ENCODE peak calls at places on chromosomes 7 and 10, in nine cellular contexts. Z is right cardiac atrium, E is aorta, B is H9, T is substantia nigra, U is SJSA1, C is AG04450, J is heart right ventricle, I is uterus. W is an unnamed sample.

GRCh38 chr10:38043516-38043915 is 33.0 kb downstream of the ZNF33A start:
- DNase-seq in C (no peak), J (no peak), U (no peak), E (no peak), Z (no peak), I (no peak), T (no peak), B (no peak), W (no peak)

GRCh38 chr10:28072573-28072972 is 73.7 kb upstream of the ODAD2 start:
- DNase-seq in J (no peak), T (no peak), C (no peak), Z (no peak), U (no peak), B (no peak), E (no peak), I (no peak), W (no peak)

GRCh38 chr7:96250776-96251361 is 71.0 kb downstream of the SLC25A13 start:
- DNase-seq in T (no peak), E (no peak), U (no peak), C (no peak), J (no peak), I (no peak), B (no peak), Z (no peak), W (no peak)

GRCh38 chr10:48614481-48615383 is 9.9 kb upstream of the ARHGAP22 start:
- DNase-seq in C (no peak), Z (no peak), B (no peak), T (no peak), I (no peak), E (no peak), J (no peak), U (no peak), W (no peak)

GRCh38 chr10:114911052-114911697 is 26.8 kb upstream of the TRUB1 start:
- DNase-seq in E (no peak), I (no peak), T (no peak), J (no peak), Z (no peak), U (no peak), C (no peak), B (no peak), W (no peak)

GRCh38 chr10:21076381-21076780 is 179.3 kb upstream of the NEBL start:
- DNase-seq in J (no peak), U (no peak), B (no peak), E (no peak), Z (no peak), C (no peak), T (no peak), I (no peak), W (no peak)

GRCh38 chr10:17453035-17453376 is 1.4 kb downstream of the ST8SIA6 start:
- DNase-seq in C (no peak), J (no peak), I (no peak), T (no peak), B (no peak), Z (no peak), U (no peak), E (no peak), W (no peak)

GRCh38 chr7:5777932-5778331 is 3.5 kb downstream of the RNF216 start:
- DNase-seq in B (no peak), U (no peak), E (no peak), T (no peak), I (no peak), J (no peak), C (no peak), Z (no peak), W (no peak)

GRCh38 chr7:112649560-112649959 is 140.6 kb downstream of the TMEM168 start:
- DNase-seq in I (no peak), T (no peak), Z (no peak), B (no peak), J (no peak), E (no peak), C (no peak), U (no peak), W (no peak)

GRCh38 chr10:63467833-63468232 is 2.1 kb upstream of the JMJD1C start:
- DNase-seq in E (no peak), U (no peak), T (no peak), Z (no peak), I (no peak), B (no peak), J (no peak), C (no peak), W (no peak)

GRCh38 chr7:18978108-18978495 is 139.3 kb downstream of the TWIST1 start:
- DNase-seq in C (peak), I (no peak), T (no peak), J (no peak), Z (no peak), U (peak), E (no peak), B (no peak), W (no peak)

GRCh38 chr10:60236869-60237524 is 152.7 kb downstream of the ANK3 start:
- DNase-seq in C (no peak), E (peak), I (no peak), U (no peak), J (peak), Z (peak), T (peak), B (no peak), W (peak)

GRCh38 chr10:84921701-84922100 is 593.3 kb downstream of the CCSER2 start:
- DNase-seq in T (no peak), C (no peak), U (no peak), E (no peak), I (no peak), Z (no peak), B (no peak), J (no peak), W (no peak)

GRCh38 chr7:12805518-12805928 is 118.1 kb downstream of the ARL4A start:
- DNase-seq in T (no peak), C (no peak), U (no peak), E (no peak), I (no peak), J (no peak), Z (no peak), B (no peak), W (no peak)

GRCh38 chr7:93374345-93374940 is 142.3 kb downstream of the VPS50 start:
- DNase-seq in I (no peak), B (no peak), Z (no peak), C (peak), J (no peak), E (no peak), U (peak), T (no peak), W (no peak)

GRCh38 chr7:97005764-97006145 is 402 bp downstream of the DLX6 start:
- DNase-seq in T (no peak), U (no peak), I (no peak), Z (no peak), C (no peak), B (no peak), E (no peak), J (no peak), W (no peak)

GRCh38 chr10:132918264-132918616 is 24.1 kb downstream of the CFAP46 start:
- DNase-seq in T (no peak), I (no peak), J (no peak), C (no peak), B (no peak), E (no peak), U (no peak), Z (no peak), W (no peak)

GRCh38 chr7:2492038-2492437 is 15.8 kb upstream of the GRIFIN start:
- DNase-seq in E (no peak), U (no peak), B (no peak), C (no peak), Z (no peak), I (no peak), J (no peak), T (no peak), W (no peak)

GRCh38 chr7:25009271-25009670 is 29.3 kb upstream of the OSBPL3 start:
- DNase-seq in Z (no peak), E (no peak), B (no peak), I (no peak), C (peak), J (no peak), T (no peak), U (no peak), W (no peak)

GRCh38 chr10:72124984-72125383 is 36.6 kb upstream of the SPOCK2 start:
- DNase-seq in Z (no peak), J (no peak), U (no peak), B (no peak), T (no peak), I (no peak), C (peak), E (no peak), W (no peak)

GRCh38 chr10:121216721-121217181 is 365.6 kb downstream of the WDR11 start:
- DNase-seq in J (no peak), I (no peak), B (no peak), T (peak), C (no peak), U (peak), E (no peak), Z (peak), W (peak)

GRCh38 chr10:27911645-27912044 is 87.2 kb downstream of the ODAD2 start:
- DNase-seq in C (no peak), I (no peak), B (peak), E (no peak), T (no peak), Z (no peak), J (no peak), U (no peak), W (no peak)

GRCh38 chr10:42987121-42987541 is 89.7 kb upstream of the RET start:
- DNase-seq in I (no peak), J (no peak), Z (no peak), E (no peak), C (no peak), T (no peak), U (no peak), B (peak), W (no peak)

GRCh38 chr7:32476816-32477648 is 13.1 kb downstream of the LSM5 start:
- DNase-seq in Z (no peak), J (no peak), E (no peak), C (no peak), B (no peak), I (no peak), T (no peak), U (no peak), W (no peak)

GRCh38 chr7:13778967-13779366 is 210.5 kb downstream of the ETV1 start:
- DNase-seq in E (no peak), I (no peak), Z (no peak), C (no peak), T (no peak), J (no peak), B (no peak), U (peak), W (no peak)

GRCh38 chr7:18086165-18087030 is 58.8 kb upstream of the PRPS1L1 start:
- DNase-seq in U (peak), E (peak), J (peak), T (peak), I (peak), C (no peak), Z (peak), B (peak), W (peak)

GRCh38 chr10:120336910-120337540 is 120.0 kb upstream of the PLPP4 start:
- DNase-seq in B (peak), C (no peak), U (peak), I (no peak), J (peak), E (no peak), Z (no peak), T (no peak), W (no peak)

GRCh38 chr10:119395287-119396007 is 147.1 kb downstream of the RGS10 start:
- DNase-seq in C (no peak), B (no peak), Z (peak), U (peak), T (peak), J (peak), I (no peak), E (peak), W (peak)

GRCh38 chr10:130577039-130577438 is 440.8 kb downstream of the GLRX3 start:
- DNase-seq in E (no peak), J (no peak), Z (no peak), C (no peak), T (no peak), B (no peak), I (no peak), U (no peak), W (no peak)

GRCh38 chr7:115267503-115267902 is 345.6 kb downstream of the MDFIC start:
- DNase-seq in I (no peak), U (no peak), T (no peak), J (no peak), Z (no peak), C (no peak), B (no peak), E (no peak), W (no peak)

GRCh38 chr7:100621554-100621953 is 9.2 kb downstream of the MOSPD3 start:
- DNase-seq in I (no peak), C (no peak), Z (no peak), T (no peak), B (no peak), U (no peak), J (no peak), E (no peak), W (no peak)

GRCh38 chr10:97788552-97789442 is 17.0 kb upstream of the SFRP5 start:
- DNase-seq in T (no peak), C (no peak), E (no peak), U (no peak), B (no peak), I (no peak), Z (peak), J (peak), W (no peak)

GRCh38 chr7:2884161-2884560 is 40.1 kb upstream of the GNA12 start:
- DNase-seq in C (no peak), J (no peak), U (no peak), T (no peak), E (no peak), I (no peak), B (no peak), Z (no peak), W (no peak)

GRCh38 chr10:32163774-32164148 is 107.5 kb upstream of the KIF5B start:
- DNase-seq in T (no peak), Z (no peak), B (no peak), E (no peak), U (no peak), I (no peak), J (no peak), C (no peak), W (no peak)

GRCh38 chr7:127486654-127487053 is 94.1 kb upstream of the ZNF800 start:
- DNase-seq in C (no peak), U (no peak), J (no peak), Z (no peak), E (no peak), T (no peak), I (no peak), B (peak), W (no peak)

DNA sequence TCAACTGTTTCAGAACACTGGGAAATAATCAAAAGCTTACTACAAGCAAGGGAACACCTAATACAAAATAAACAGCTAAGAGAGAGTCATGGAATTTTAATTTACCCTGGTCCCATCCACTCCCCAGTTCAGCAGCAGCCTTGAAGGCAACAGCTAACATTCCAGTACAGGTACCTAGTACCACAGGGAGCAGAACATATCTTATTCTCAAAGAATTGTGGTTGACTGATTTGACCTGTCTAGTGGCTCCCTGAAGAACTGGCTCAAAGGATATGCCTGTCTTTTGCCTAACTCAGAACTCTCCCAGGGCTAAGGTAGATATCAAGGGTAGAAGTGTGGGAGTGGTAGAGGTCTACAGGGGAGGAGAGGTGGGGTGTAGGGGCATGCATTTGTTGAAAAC is 32.3 kb downstream of the SMURF1 start:
- DNase-seq in E (no peak), C (no peak), Z (no peak), U (no peak), J (no peak), I (no peak), B (no peak), T (no peak), W (no peak)
- H3K27ac ChIP-seq in E (no peak), C (no peak), Z (no peak), U (no peak), J (no peak), I (no peak), B (no peak), T (peak), W (no peak)

GRCh38 chr7:143385891-143386781 is 5.0 kb downstream of the ZYX start:
- DNase-seq in U (no peak), T (peak), Z (no peak), C (no peak), J (no peak), E (peak), I (peak), B (no peak), W (no peak)
- H3K27ac ChIP-seq in U (no peak), T (no peak), Z (peak), C (no peak), J (peak), E (no peak), I (peak), B (no peak), W (no peak)

GRCh38 chr7:130471974-130472373 is 19.9 kb upstream of the MEST start:
- DNase-seq in B (no peak), I (no peak), Z (no peak), C (no peak), T (no peak), J (no peak), U (no peak), E (no peak), W (no peak)
- H3K27ac ChIP-seq in B (no peak), I (no peak), Z (no peak), C (no peak), T (no peak), J (no peak), U (no peak), E (no peak), W (no peak)

DNA sequence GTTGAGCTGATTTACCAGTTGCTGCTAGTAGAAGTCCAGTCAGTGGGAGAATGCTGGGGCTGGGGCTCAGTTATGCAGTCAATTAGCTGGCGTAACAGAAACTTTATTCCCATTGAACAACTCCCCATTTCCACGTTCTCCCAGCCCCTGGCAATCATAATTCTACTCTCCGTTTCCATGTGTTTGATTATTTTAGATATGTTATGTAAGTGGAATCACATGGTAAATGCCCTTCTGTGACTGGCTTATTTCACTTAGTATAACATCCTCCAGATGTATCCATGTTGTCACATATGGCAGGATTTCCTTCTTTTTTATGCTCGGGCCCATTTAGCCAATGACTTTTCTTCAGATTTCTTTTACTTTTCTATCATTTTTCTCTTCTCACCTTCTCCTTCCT is 61.1 kb upstream of the EXOC4 start:
- DNase-seq in C (no peak), I (no peak), T (no peak), J (no peak), E (no peak), B (no peak), U (no peak), Z (no peak), W (no peak)
- H3K27ac ChIP-seq in C (no peak), I (no peak), T (no peak), J (no peak), E (no peak), B (no peak), U (no peak), Z (no peak), W (no peak)

GRCh38 chr10:110757563-110757962 is 113.4 kb downstream of the RBM20 start:
- DNase-seq in Z (no peak), C (no peak), B (no peak), U (no peak), E (no peak), T (no peak), J (no peak), I (no peak), W (no peak)
- H3K27ac ChIP-seq in Z (peak), C (no peak), B (no peak), U (no peak), E (no peak), T (no peak), J (peak), I (no peak), W (peak)

DNA sequence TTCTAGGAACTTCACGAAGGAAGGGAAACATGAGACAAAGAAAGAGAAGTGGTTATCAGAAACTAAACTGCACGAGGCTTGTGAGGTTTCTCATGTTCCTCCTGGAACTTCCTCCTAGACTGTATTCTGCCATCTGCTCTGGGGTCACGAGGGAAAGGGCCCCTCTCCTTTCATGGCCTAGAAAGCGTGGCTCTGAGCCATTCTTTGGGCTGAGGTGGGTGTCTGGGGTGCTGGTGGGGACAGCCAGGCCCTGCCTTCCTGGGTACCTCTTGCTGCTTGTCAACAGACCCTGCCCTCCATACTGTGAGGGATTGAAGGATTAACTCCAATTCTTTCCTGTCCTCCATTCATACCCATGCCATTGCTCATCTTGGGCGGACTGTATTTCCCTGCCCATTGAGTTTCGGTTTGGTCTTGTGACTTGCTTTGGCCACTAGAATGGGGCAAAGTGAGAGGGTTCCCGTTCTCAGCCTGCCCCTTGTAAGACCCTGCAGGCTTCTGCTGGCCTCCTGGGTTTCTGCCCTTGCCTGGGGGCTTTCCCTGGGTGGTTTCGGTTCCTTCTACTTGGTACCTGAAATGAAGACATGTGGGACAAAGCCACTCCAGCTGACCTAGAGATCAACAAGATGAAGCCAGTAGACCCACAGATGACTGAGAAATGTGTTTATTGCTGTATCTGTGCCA is 14.9 kb upstream of the GIMAP8 start:
- DNase-seq in C (no peak), U (no peak), Z (no peak), J (no peak), T (no peak), B (no peak), E (peak), I (no peak), W (no peak)
- H3K27ac ChIP-seq in C (no peak), U (no peak), Z (no peak), J (no peak), T (no peak), B (no peak), E (no peak), I (no peak), W (no peak)

GRCh38 chr10:125865120-125865519 is 16.0 kb downstream of the DHX32 start:
- DNase-seq in C (no peak), I (no peak), E (no peak), T (no peak), B (no peak), U (no peak), Z (no peak), J (no peak), W (no peak)

GRCh38 chr10:125857185-125857760 is 23.8 kb downstream of the DHX32 start:
- DNase-seq in E (no peak), Z (no peak), C (no peak), I (no peak), B (no peak), T (no peak), J (no peak), U (no peak), W (no peak)

DNA sequence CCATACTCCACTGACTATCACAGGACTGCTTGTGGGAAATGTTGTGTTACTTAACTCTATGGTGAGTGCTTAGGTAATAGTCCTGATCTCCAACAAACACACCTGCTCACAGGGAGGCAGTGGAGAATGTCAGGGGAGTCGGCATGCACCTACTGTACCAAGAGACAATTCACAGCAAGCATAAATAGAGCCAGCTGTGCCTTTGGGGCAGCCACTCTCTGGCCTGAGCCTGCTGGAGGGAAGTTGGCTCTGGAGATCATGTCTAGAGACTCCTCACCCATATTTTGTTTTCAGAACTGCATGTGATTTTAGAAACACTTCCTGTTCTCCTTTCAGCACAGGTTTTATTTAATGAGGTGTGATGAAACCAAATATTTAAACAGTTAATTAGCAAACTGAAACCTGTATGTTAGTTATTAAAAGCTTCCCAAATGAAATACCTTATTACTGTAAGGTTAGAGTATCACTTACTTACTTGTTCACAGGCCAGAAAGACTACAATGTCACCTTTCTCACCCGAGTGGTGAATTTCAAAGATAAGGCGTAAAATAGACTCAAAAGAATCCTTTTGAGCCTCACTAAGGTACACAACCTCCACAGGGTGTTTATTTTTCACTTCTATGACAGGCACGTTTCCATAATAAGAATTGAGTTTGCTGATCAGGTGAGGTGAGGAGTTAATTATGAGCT is 21.8 kb downstream of the DHX32 start:
- DNase-seq in U (no peak), T (no peak), C (no peak), Z (no peak), J (no peak), E (no peak), B (no peak), I (no peak), W (no peak)
- H3K27ac ChIP-seq in U (no peak), T (no peak), C (no peak), Z (no peak), J (no peak), E (no peak), B (no peak), I (no peak), W (no peak)

GRCh38 chr7:44380831-44381493 is 55.6 kb upstream of the CAMK2B start:
- DNase-seq in T (no peak), E (no peak), I (no peak), Z (no peak), J (no peak), C (no peak), B (peak), U (no peak), W (no peak)
- H3K27ac ChIP-seq in T (peak), E (no peak), I (no peak), Z (no peak), J (no peak), C (no peak), B (no peak), U (no peak), W (no peak)

GRCh38 chr7:138257459-138258193 is 181.4 kb downstream of the AKR1D1 start:
- DNase-seq in I (peak), U (no peak), T (no peak), E (no peak), Z (peak), C (no peak), B (no peak), J (peak), W (no peak)
- H3K27ac ChIP-seq in I (no peak), U (no peak), T (no peak), E (no peak), Z (peak), C (no peak), B (no peak), J (no peak), W (no peak)

W was measured in psoas muscle.